ENCODE peak calls at places on chromosomes 7 and 10, in eight cellular contexts. S is fibroblast of mammary gland; Y is CD8-positive, alpha-beta T cell; V is tibial nerve; B is AG04450; R is heart right ventricle; C is cardiac fibroblast; M is brain microvascular endothelial cell. D is an unnamed sample.

GRCh38 chr7:36295090-36295489 is 94.6 kb upstream of the ANLN start:
- DNase-seq in M (no peak), V (no peak), C (no peak), R (no peak), Y (no peak), B (no peak), S (no peak), D (no peak)

GRCh38 chr10:28263136-28263857 is 39.6 kb downstream of the MPP7 start:
- DNase-seq in R (no peak), V (no peak), C (no peak), S (no peak), B (no peak), Y (no peak), M (no peak), D (no peak)

GRCh38 chr10:106189254-106189653 is 975.3 kb downstream of the SORCS1 start:
- DNase-seq in C (peak; percentile 66), R (no peak), V (no peak), B (no peak), M (no peak), Y (no peak), S (peak; percentile 44), D (no peak)

GRCh38 chr10:102523250-102524029 is 19.7 kb downstream of the SUFU start:
- DNase-seq in S (peak; percentile 90), M (peak; percentile 47), R (peak; percentile 44), B (peak; percentile 21), C (peak; percentile 69), V (no peak), Y (no peak), D (no peak)

GRCh38 chr10:132481690-132482089 is 55.9 kb upstream of the INPP5A start:
- DNase-seq in V (no peak), B (no peak), C (no peak), R (no peak), M (no peak), S (no peak), Y (no peak), D (no peak)

GRCh38 chr10:86655173-86655540 is 810 bp downstream of the OPN4 start:
- DNase-seq in S (no peak), C (no peak), M (no peak), V (no peak), B (no peak), R (no peak), Y (no peak), D (no peak)

GRCh38 chr7:101516849-101517248 is 112.2 kb downstream of the MYL10 start:
- DNase-seq in C (no peak), B (no peak), Y (no peak), M (no peak), S (no peak), R (no peak), V (no peak), D (no peak)

GRCh38 chr7:11427686-11428273 is 404.2 kb downstream of the THSD7A start:
- DNase-seq in M (peak; percentile 44), R (no peak), V (no peak), S (peak; percentile 76), Y (no peak), C (peak; percentile 86), B (peak; percentile 46), D (no peak)

GRCh38 chr10:86693721-86694369 is 25.5 kb downstream of the LDB3 start:
- DNase-seq in C (peak; percentile 57), B (no peak), R (no peak), Y (peak; percentile 22), V (no peak), M (peak; percentile 41), S (peak; percentile 57), D (peak; percentile 91)

GRCh38 chr7:84666668-84667067 is 472.1 kb upstream of the SEMA3A start:
- DNase-seq in B (no peak), C (no peak), M (no peak), S (no peak), V (no peak), Y (no peak), R (no peak), D (no peak)

DNA sequence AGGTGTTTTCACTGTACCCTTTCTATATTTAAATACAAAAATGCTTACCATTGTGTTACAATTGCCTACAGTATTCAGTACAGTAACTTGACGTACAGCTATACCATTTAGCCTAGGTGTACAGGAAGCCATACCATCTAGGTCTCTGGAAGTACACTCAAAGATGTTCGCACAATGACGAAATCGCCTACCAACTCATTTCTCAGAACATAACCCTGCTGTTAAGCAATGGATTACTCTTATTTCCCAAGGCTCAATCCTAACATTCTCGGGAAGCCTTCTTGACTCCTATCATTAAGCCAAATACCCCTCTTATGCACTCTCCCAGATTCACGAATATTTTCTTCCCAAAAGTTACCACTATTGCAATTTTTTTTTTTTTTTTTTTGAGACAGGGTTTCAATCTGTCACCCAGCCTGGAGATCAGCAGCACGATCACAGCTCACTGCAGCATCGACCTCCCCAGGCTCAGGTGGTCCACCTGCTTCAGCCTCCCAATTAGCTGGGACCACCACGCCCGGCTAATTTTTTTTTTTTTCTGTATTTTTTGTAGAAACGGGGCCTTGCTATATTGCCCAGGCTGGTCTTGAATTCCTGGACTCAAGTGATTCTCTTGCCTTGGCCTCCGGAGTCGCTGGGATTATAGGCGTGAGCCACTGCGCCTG is 1.5 kb downstream of the CWF19L1 start:
- DNase-seq in C (peak; percentile 11), B (no peak), V (no peak), M (no peak), R (no peak), Y (no peak), S (no peak), D (no peak)
- H3K4me3 ChIP-seq in C (no peak overlapping the region), B (peak overlapping the region; percentile 100), V (no peak overlapping the region), M (no peak overlapping the region), R (peak overlapping the region; percentile 97), Y (no peak overlapping the region), S (no peak overlapping the region), D (no peak overlapping the region)

GRCh38 chr10:70462349-70462984 is 16.1 kb upstream of the PALD1 start:
- DNase-seq in C (peak; percentile 18), V (peak; percentile 38), R (peak; percentile 82), M (no peak), B (no peak), Y (no peak), S (no peak), D (no peak)
- TF ChIP-seq CTCF in C (no peak), V (no peak), R (no peak), M (no peak), B (no peak), Y (no peak), S (no peak), D (no peak)

GRCh38 chr10:89355373-89355772 is 22.5 kb upstream of the IFIT1B start:
- DNase-seq in S (peak; percentile 95), M (no peak), B (no peak), R (no peak), C (peak; percentile 85), Y (no peak), V (no peak), D (no peak)

GRCh38 chr10:89348458-89348857 is 20.7 kb downstream of the IFIT3 start:
- DNase-seq in B (no peak), S (no peak), R (no peak), V (no peak), Y (no peak), C (no peak), M (no peak), D (no peak)

GRCh38 chr10:89352802-89353201 is 25.0 kb downstream of the IFIT3 start:
- DNase-seq in B (no peak), R (no peak), Y (no peak), M (no peak), V (no peak), C (peak; percentile 23), S (no peak), D (no peak)

GRCh38 chr10:89351402-89352038 is 23.7 kb downstream of the IFIT3 start:
- DNase-seq in S (peak; percentile 59), M (no peak), B (no peak), R (no peak), C (no peak), Y (no peak), V (no peak), D (no peak)

DNA sequence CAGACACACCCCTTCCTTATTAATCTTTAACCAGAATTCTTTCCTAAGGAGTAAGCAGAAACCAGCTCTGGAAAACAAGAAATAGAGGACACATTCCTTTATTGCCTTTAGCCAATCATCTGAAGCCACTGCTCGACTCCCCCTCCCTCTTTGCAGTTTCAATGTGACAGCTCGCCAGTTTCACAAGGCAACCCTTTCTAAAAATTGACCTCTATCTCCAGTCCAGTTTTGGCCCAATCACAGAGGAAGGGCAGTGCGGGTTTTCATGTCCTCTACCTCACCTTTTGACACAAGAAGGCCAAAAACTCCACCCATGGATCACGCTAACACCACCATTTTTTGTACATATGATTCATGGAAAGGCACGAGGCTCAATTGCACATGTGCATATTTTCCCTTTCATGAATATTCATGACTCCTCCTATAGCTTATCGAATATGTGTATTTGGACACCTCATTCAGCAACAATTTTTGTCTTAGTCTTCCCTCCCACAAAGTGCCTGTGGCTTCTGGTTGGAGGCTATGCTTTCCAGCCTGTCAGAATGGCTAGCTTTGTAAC is 24.3 kb downstream of the IFIT3 start:
- DNase-seq in C (peak; percentile 98), Y (no peak), V (no peak), S (peak; percentile 99), B (peak; percentile 85), R (no peak), M (peak; percentile 93), D (no peak)
- H3K4me3 ChIP-seq in C (no peak overlapping the region), Y (no peak overlapping the region), V (no peak overlapping the region), S (no peak overlapping the region), B (peak overlapping the region; percentile 35), R (no peak overlapping the region), M (peak overlapping the region; percentile 42), D (no peak overlapping the region)

GRCh38 chr7:17392846-17393245 is 94.4 kb downstream of the AHR start:
- DNase-seq in M (no peak), R (no peak), Y (no peak), C (peak; percentile 90), B (peak; percentile 48), S (peak; percentile 91), V (no peak), D (no peak)
- TF ChIP-seq CTCF in M (no peak), R (no peak), Y (no peak), C (no peak), B (no peak), S (no peak), V (no peak), D (no peak)

GRCh38 chr7:105958037-105958436 is 5.0 kb upstream of the CDHR3 start:
- DNase-seq in V (no peak), R (no peak), B (no peak), S (no peak), C (no peak), M (no peak), Y (no peak), D (no peak)

GRCh38 chr7:105962353-105962752 is 711 bp upstream of the CDHR3 start:
- DNase-seq in B (no peak), V (no peak), R (no peak), Y (no peak), S (no peak), C (no peak), M (no peak), D (no peak)

GRCh38 chr7:105963038-105963667 is at the start of gene CDHR3:
- DNase-seq in S (no peak), M (no peak), C (no peak), B (no peak), V (no peak), Y (no peak), R (no peak), D (no peak)
- H3K4me3 ChIP-seq in S (no peak within 1 kb of the TSS), M (no peak within 1 kb of the TSS), C (no peak within 1 kb of the TSS), B (no peak within 1 kb of the TSS), V (no peak within 1 kb of the TSS), Y (no peak within 1 kb of the TSS), R (no peak within 1 kb of the TSS), D (no peak within 1 kb of the TSS)